ENCODE peak calls at places on chromosomes 11 and 22, in nine cellular contexts. Y is fibroblast of lung, H is esophagus squamous epithelium, I is adrenal gland, T is right lobe of liver, Z is body of pancreas, O is astrocyte, Q is left ventricle myocardium inferior, P is colonic mucosa. F is an unnamed sample. For H3K4me1, the result is how much of the 10 kb centered on the place peaks cover.

GRCh38 chr22:46044718-46045458 is 67.9 kb upstream of the WNT7B start:
- DNase-seq in Y (peak), H (no peak), I (no peak), T (peak), Z (peak), O (no peak), Q (peak), P (no peak), F (no peak)

GRCh38 chr11:22711880-22712279 is 45.5 kb downstream of the GAS2 start:
- DNase-seq in Y (no peak), H (no peak), I (no peak), T (no peak), Z (peak), O (no peak), Q (peak), P (peak), F (no peak)

GRCh38 chr22:47835726-47836125 is 1073.3 kb downstream of the TBC1D22A start:
- DNase-seq in Y (peak), H (no peak), I (no peak), T (no peak), Z (no peak), O (peak), Q (no peak), P (no peak), F (peak)

GRCh38 chr22:42696331-42696967 is 24.2 kb downstream of the A4GALT start:
- DNase-seq in Y (no peak), H (no peak), I (no peak), T (no peak), Z (no peak), O (no peak), Q (no peak), P (no peak), F (no peak)

GRCh38 chr22:25057013-25057881 is 104.7 kb downstream of the KIAA1671 start:
- DNase-seq in Y (no peak), H (no peak), I (peak), T (peak), Z (peak), O (no peak), Q (peak), P (peak), F (peak)

GRCh38 chr22:39839917-39840510 is 53.5 kb downstream of the ENTHD1 start:
- DNase-seq in Y (no peak), H (no peak), I (no peak), T (no peak), Z (no peak), O (no peak), Q (no peak), P (no peak), F (no peak)

GRCh38 chr11:118139578-118139977 is 13.0 kb downstream of the SCN4B start:
- DNase-seq in Y (no peak), H (no peak), I (no peak), T (no peak), Z (no peak), O (peak), Q (no peak), P (no peak), F (no peak)

GRCh38 chr22:45969414-45969799 is 7.6 kb downstream of the WNT7B start:
- DNase-seq in Y (no peak), H (no peak), I (no peak), T (no peak), Z (no peak), O (peak), Q (no peak), P (no peak), F (no peak)

GRCh38 chr11:3050386-3051325 is 6.6 kb downstream of the CARS1 start:
- DNase-seq in Y (no peak), H (no peak), I (no peak), T (no peak), Z (no peak), O (no peak), Q (no peak), P (no peak), F (no peak)

GRCh38 chr22:29717789-29718188 is 2.0 kb upstream of the CABP7 start:
- DNase-seq in Y (no peak), H (no peak), I (no peak), T (no peak), Z (no peak), O (no peak), Q (no peak), P (no peak), F (no peak)

GRCh38 chr11:44007746-44008501 is 39.9 kb upstream of the ACCSL start:
- DNase-seq in Y (no peak), H (no peak), I (no peak), T (no peak), Z (no peak), O (no peak), Q (no peak), P (peak), F (peak)

GRCh38 chr11:11747570-11747969 is 94.2 kb upstream of the USP47 start:
- DNase-seq in Y (no peak), H (no peak), I (no peak), T (no peak), Z (no peak), O (no peak), Q (no peak), P (no peak), F (no peak)

GRCh38 chr11:75200531-75200930 is 40.0 kb upstream of the TPBGL start:
- DNase-seq in Y (no peak), H (no peak), I (no peak), T (no peak), Z (no peak), O (no peak), Q (no peak), P (no peak), F (no peak)

GRCh38 chr11:118608268-118609214 is 1.1 kb downstream of the PHLDB1 start:
- DNase-seq in Y (peak), H (no peak), I (peak), T (peak), Z (peak), O (peak), Q (peak), P (peak), F (peak)

GRCh38 chr11:33567004-33567403 is 133.6 kb downstream of the C11orf91 start:
- DNase-seq in Y (no peak), H (no peak), I (no peak), T (no peak), Z (no peak), O (no peak), Q (no peak), P (no peak), F (no peak)

GRCh38 chr22:43349636-43350035 is 6.5 kb upstream of the SCUBE1 start:
- DNase-seq in Y (no peak), H (no peak), I (no peak), T (no peak), Z (no peak), O (no peak), Q (no peak), P (no peak), F (no peak)

GRCh38 chr11:131888230-131888826 is 517.9 kb downstream of the NTM start:
- DNase-seq in Y (peak), H (no peak), I (no peak), T (no peak), Z (no peak), O (peak), Q (no peak), P (no peak), F (peak)

GRCh38 chr11:18836415-18836814 is 44.8 kb upstream of the PTPN5 start:
- DNase-seq in Y (no peak), H (no peak), I (no peak), T (no peak), Z (no peak), O (no peak), Q (no peak), P (no peak), F (no peak)
- H3K4me1 ChIP-seq in Y (under half), H (under half), I (under half), T (under half), Z (under half), O (under half), Q (under half), P (under half), F (under half)

GRCh38 chr11:93784935-93785360 is 866 bp downstream of the MED17 start:
- DNase-seq in Y (peak), H (no peak), I (no peak), T (no peak), Z (no peak), O (no peak), Q (no peak), P (no peak), F (no peak)

GRCh38 chr11:93784152-93784934 is at the start of gene MED17:
- DNase-seq in Y (peak), H (peak), I (peak), T (peak), Z (peak), O (peak), Q (peak), P (peak), F (peak)

GRCh38 chr11:93783767-93784151 is 323 bp upstream of the MED17 start:
- DNase-seq in Y (no peak), H (no peak), I (no peak), T (no peak), Z (no peak), O (no peak), Q (no peak), P (no peak), F (no peak)

GRCh38 chr11:93783362-93783761 is 720 bp upstream of the MED17 start:
- DNase-seq in Y (no peak), H (no peak), I (no peak), T (no peak), Z (no peak), O (no peak), Q (no peak), P (no peak), F (no peak)
- H3K27ac ChIP-seq in Y (peak), H (peak), I (no peak), T (no peak), Z (no peak), O (no peak), Q (peak), P (peak), F (no peak)

GRCh38 chr11:63611395-63611747 is 2.9 kb downstream of the PLAAT3 start:
- DNase-seq in Y (no peak), H (no peak), I (no peak), T (no peak), Z (no peak), O (no peak), Q (no peak), P (no peak), F (no peak)
- H3K4me1 ChIP-seq in Y (under half), H (under half), I (half or more), T (under half), Z (under half), O (under half), Q (half or more), P (under half), F (half or more)

GRCh38 chr11:72703281-72704008 is 29.2 kb upstream of the PDE2A start:
- DNase-seq in Y (peak), H (no peak), I (no peak), T (no peak), Z (no peak), O (peak), Q (peak), P (peak), F (no peak)

GRCh38 chr11:72704028-72704782 is 30.0 kb upstream of the PDE2A start:
- DNase-seq in Y (no peak), H (no peak), I (no peak), T (no peak), Z (no peak), O (no peak), Q (no peak), P (no peak), F (no peak)

GRCh38 chr11:72701466-72701865 is 27.2 kb upstream of the PDE2A start:
- DNase-seq in Y (no peak), H (no peak), I (no peak), T (no peak), Z (no peak), O (no peak), Q (no peak), P (no peak), F (no peak)

GRCh38 chr11:72702096-72702495 is 27.9 kb upstream of the PDE2A start:
- DNase-seq in Y (no peak), H (no peak), I (no peak), T (no peak), Z (no peak), O (no peak), Q (peak), P (no peak), F (no peak)

DNA sequence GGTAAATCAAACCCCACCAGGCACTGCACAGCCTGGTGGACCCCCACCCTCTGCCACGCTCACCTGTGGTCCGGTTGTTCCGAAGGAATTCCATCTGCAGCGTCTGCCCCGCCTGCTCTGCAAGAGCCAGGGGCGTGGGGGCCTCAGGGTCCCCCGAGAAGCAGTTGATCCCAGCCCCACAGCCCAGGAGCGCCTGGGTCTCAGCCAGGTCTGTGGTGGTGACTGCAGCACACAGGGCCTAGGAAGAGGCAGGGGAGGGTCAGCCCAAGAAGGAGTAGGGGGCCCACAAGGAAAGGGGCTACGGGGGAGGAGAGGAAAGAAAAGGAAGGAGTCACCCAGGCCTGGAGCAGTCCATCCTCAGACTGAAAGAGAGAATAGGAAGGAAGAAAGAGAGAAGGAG is 28.6 kb upstream of the PDE2A start:
- DNase-seq in Y (no peak), H (no peak), I (no peak), T (no peak), Z (no peak), O (no peak), Q (no peak), P (no peak), F (no peak)
- H3K27ac ChIP-seq in Y (no peak), H (no peak), I (no peak), T (no peak), Z (no peak), O (no peak), Q (peak), P (no peak), F (no peak)

GRCh38 chr11:4063348-4063747 is 31.3 kb upstream of the RRM1 start:
- DNase-seq in Y (no peak), H (no peak), I (no peak), T (no peak), Z (no peak), O (peak), Q (no peak), P (no peak), F (no peak)

GRCh38 chr11:4064278-4064955 is 30.2 kb upstream of the RRM1 start:
- DNase-seq in Y (no peak), H (no peak), I (no peak), T (no peak), Z (no peak), O (no peak), Q (no peak), P (no peak), F (no peak)

GRCh38 chr11:4065601-4066377 is 28.8 kb upstream of the RRM1 start:
- DNase-seq in Y (peak), H (no peak), I (no peak), T (no peak), Z (no peak), O (peak), Q (no peak), P (no peak), F (peak)

GRCh38 chr11:4066960-4067359 is 27.6 kb upstream of the RRM1 start:
- DNase-seq in Y (no peak), H (no peak), I (no peak), T (no peak), Z (no peak), O (no peak), Q (no peak), P (no peak), F (no peak)

DNA sequence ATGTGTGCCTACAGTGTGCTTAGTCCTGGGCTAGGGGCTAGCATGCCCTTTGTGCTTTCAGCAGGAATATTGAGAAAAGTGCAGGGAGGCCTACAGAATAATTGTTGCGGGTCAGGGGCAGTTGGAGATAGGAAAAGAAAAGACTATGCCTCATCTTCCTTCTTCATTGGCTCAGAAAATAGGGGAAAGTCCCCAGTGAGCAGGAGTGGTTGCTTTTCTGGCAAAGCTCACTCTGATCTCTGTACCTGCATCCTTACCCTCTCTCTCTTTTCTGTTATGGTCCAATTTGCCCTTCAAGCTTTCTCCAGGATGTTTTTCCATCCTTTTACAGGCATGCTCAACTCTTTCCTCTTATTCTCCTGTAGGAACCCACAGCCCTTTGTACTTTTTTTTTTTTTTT is 29.5 kb upstream of the RRM1 start:
- DNase-seq in Y (no peak), H (no peak), I (no peak), T (no peak), Z (no peak), O (no peak), Q (no peak), P (no peak), F (no peak)
- H3K4me1 ChIP-seq in Y (under half), H (under half), I (under half), T (under half), Z (under half), O (under half), Q (under half), P (under half), F (under half)

GRCh38 chr11:58934945-58935513 is 4.3 kb upstream of the GLYATL1 start:
- DNase-seq in Y (no peak), H (no peak), I (no peak), T (no peak), Z (no peak), O (no peak), Q (no peak), P (no peak), F (no peak)
- H3K27ac ChIP-seq in Y (no peak), H (no peak), I (no peak), T (peak), Z (no peak), O (no peak), Q (no peak), P (no peak), F (no peak)

DNA sequence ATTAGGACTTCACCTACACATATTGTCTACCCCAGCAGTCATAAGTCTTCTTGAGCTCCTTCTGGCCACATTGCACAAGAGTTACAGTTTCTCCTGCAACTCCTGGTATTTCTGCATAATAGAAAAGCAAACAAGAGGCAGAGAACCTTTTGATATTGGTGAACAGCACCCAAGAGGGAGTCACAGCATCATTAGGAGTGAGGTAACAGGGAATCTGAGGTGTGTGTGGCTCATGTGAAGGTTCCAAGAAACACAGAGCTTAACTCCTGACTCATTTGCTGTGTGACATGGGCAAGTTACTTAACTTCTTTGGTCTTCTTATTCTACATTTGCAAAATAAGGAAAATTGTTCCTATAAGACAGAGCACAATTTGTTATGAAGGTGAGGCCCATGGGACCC is 374.6 kb downstream of the INSC start:
- DNase-seq in Y (no peak), H (no peak), I (no peak), T (no peak), Z (no peak), O (no peak), Q (no peak), P (no peak), F (no peak)
- H3K4me1 ChIP-seq in Y (under half), H (under half), I (under half), T (under half), Z (under half), O (under half), Q (under half), P (under half), F (under half)

DNA sequence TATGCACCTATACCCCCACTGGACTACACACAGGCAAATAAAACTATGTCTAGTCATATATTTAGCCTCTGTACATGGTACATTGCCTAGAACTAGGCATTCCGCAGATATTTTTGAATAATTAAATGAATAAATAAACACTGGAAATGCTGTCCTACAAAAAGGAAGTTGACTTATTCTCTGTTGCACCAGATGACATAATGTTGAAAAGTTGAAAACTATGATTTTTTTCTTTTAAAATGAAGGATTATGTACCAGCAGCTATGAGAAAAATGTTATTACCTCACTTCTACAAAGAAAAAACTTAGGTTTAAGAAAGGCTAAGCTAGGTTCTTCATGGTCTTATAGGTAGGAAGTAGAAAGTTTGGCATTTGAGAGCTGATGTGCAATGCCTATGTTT is 856.6 kb downstream of the METTL15 start:
- DNase-seq in Y (peak), H (no peak), I (no peak), T (no peak), Z (no peak), O (peak), Q (no peak), P (no peak), F (peak)
- H3K27ac ChIP-seq in Y (no peak), H (no peak), I (no peak), T (no peak), Z (no peak), O (no peak), Q (no peak), P (no peak), F (peak)

DNA sequence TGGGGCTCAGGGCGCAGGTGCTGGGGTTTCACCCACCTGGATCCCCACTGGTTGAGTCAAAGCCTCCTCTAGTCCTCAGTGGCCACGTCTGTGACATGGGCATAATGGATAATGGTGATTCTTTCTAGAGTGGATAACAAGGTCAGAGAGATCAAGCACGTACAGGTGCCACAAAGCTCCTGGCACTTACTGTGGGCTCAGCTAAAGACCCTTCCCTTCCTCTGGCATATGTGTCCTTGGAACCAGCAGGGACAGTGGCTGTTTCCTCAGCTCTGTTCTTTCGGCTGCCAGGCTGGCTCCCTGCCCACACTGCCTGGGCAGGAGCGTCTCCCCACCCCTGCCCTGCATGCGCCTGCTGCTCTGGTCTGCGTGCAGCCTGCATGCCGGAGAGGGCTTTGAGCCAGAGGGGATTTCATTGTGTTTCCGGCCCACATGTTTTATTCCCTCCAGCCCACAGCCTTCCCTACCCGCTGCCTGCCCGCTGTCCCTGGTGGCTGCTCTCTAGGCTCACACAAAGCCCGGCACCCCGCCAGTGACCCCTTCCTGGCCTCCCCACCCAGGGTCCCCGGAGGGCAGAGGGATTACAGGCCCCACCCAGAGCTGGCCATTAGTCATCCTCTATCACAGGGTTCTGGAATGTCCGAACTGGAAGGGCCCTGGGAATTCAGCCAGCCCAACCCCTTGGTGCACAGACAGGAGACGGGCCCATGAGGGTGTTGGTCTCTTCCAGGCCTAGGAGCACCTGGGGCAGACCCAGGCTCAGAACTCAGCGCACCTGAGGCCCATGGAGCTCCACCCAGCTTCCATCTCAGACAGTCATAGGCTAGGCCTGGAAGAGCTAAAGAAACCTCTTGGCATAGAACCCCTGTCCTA is 55.3 kb upstream of the GCAT start:
- DNase-seq in Y (peak), H (peak), I (peak), T (peak), Z (peak), O (peak), Q (peak), P (peak), F (peak)
- H3K4me1 ChIP-seq in Y (under half), H (half or more), I (half or more), T (under half), Z (half or more), O (half or more), Q (half or more), P (under half), F (half or more)